ENCODE peak calls at places on chromosomes 3 and 15, in eight cellular contexts. One of them, this sample, is unnamed.

GRCh38 chr15:94416829-94417228 is 185.5 kb downstream of the MCTP2 start:
- DNase-seq in HepG2: no peak
- DNase-seq in LHCN-M2: no peak
- DNase-seq in A172: no peak
- DNase-seq in cardiac fibroblast: no peak
- DNase-seq in skeletal muscle cell: no peak
- DNase-seq in central memory CD4-positive, alpha-beta T cell: no peak
- DNase-seq in T-helper 1 cell: no peak
- DNase-seq in this sample: no peak

GRCh38 chr15:66132251-66132816 is 121.2 kb downstream of the MEGF11 start:
- DNase-seq in HepG2: peak
- DNase-seq in LHCN-M2: no peak
- DNase-seq in A172: no peak
- DNase-seq in cardiac fibroblast: no peak
- DNase-seq in skeletal muscle cell: no peak
- DNase-seq in central memory CD4-positive, alpha-beta T cell: no peak
- DNase-seq in T-helper 1 cell: no peak
- DNase-seq in this sample: no peak

GRCh38 chr15:63860161-63860954 is 26.6 kb upstream of the HERC1 start:
- DNase-seq in HepG2: no peak
- DNase-seq in LHCN-M2: no peak
- DNase-seq in A172: no peak
- DNase-seq in cardiac fibroblast: no peak
- DNase-seq in skeletal muscle cell: no peak
- DNase-seq in central memory CD4-positive, alpha-beta T cell: peak
- DNase-seq in T-helper 1 cell: peak
- DNase-seq in this sample: no peak

GRCh38 chr3:98359993-98360675 is 6.5 kb downstream of the OR5K4 start:
- DNase-seq in HepG2: peak
- DNase-seq in LHCN-M2: no peak
- DNase-seq in A172: no peak
- DNase-seq in cardiac fibroblast: peak
- DNase-seq in skeletal muscle cell: no peak
- DNase-seq in central memory CD4-positive, alpha-beta T cell: no peak
- DNase-seq in T-helper 1 cell: no peak
- DNase-seq in this sample: no peak

GRCh38 chr15:80160570-80161156 is 7.9 kb downstream of the FAH start:
- DNase-seq in HepG2: peak
- DNase-seq in LHCN-M2: peak
- DNase-seq in A172: peak
- DNase-seq in cardiac fibroblast: peak
- DNase-seq in skeletal muscle cell: peak
- DNase-seq in central memory CD4-positive, alpha-beta T cell: no peak
- DNase-seq in T-helper 1 cell: no peak
- DNase-seq in this sample: peak

GRCh38 chr3:7547826-7548225 is 686.9 kb downstream of the GRM7 start:
- DNase-seq in HepG2: no peak
- DNase-seq in LHCN-M2: no peak
- DNase-seq in A172: no peak
- DNase-seq in cardiac fibroblast: no peak
- DNase-seq in skeletal muscle cell: no peak
- DNase-seq in central memory CD4-positive, alpha-beta T cell: no peak
- DNase-seq in T-helper 1 cell: no peak
- DNase-seq in this sample: no peak

GRCh38 chr3:138833908-138834358 is 795 bp downstream of the PIK3CB start:
- DNase-seq in HepG2: no peak
- DNase-seq in LHCN-M2: peak
- DNase-seq in A172: no peak
- DNase-seq in cardiac fibroblast: peak
- DNase-seq in skeletal muscle cell: no peak
- DNase-seq in central memory CD4-positive, alpha-beta T cell: no peak
- DNase-seq in T-helper 1 cell: no peak
- DNase-seq in this sample: no peak

GRCh38 chr15:95417761-95418160 is 912.7 kb upstream of the NR2F2 start:
- DNase-seq in HepG2: no peak
- DNase-seq in LHCN-M2: no peak
- DNase-seq in A172: no peak
- DNase-seq in cardiac fibroblast: peak
- DNase-seq in skeletal muscle cell: no peak
- DNase-seq in central memory CD4-positive, alpha-beta T cell: no peak
- DNase-seq in T-helper 1 cell: no peak
- DNase-seq in this sample: peak

GRCh38 chr3:167653750-167654149 is at the start of gene WDR49:
- DNase-seq in HepG2: no peak
- DNase-seq in LHCN-M2: no peak
- DNase-seq in A172: no peak
- DNase-seq in cardiac fibroblast: no peak
- DNase-seq in skeletal muscle cell: no peak
- DNase-seq in central memory CD4-positive, alpha-beta T cell: no peak
- DNase-seq in T-helper 1 cell: no peak
- DNase-seq in this sample: no peak

GRCh38 chr15:66700412-66700801 is 1.6 kb upstream of the SMAD6 start:
- DNase-seq in HepG2: no peak
- DNase-seq in LHCN-M2: no peak
- DNase-seq in A172: no peak
- DNase-seq in cardiac fibroblast: no peak
- DNase-seq in skeletal muscle cell: no peak
- DNase-seq in central memory CD4-positive, alpha-beta T cell: no peak
- DNase-seq in T-helper 1 cell: no peak
- DNase-seq in this sample: no peak

GRCh38 chr15:41507820-41508290 is 5.8 kb downstream of the LTK start:
- DNase-seq in HepG2: no peak
- DNase-seq in LHCN-M2: no peak
- DNase-seq in A172: peak
- DNase-seq in cardiac fibroblast: no peak
- DNase-seq in skeletal muscle cell: no peak
- DNase-seq in central memory CD4-positive, alpha-beta T cell: no peak
- DNase-seq in T-helper 1 cell: no peak
- DNase-seq in this sample: no peak

GRCh38 chr3:157832588-157832987 is 273.6 kb downstream of the SHOX2 start:
- DNase-seq in HepG2: no peak
- DNase-seq in LHCN-M2: peak
- DNase-seq in A172: peak
- DNase-seq in cardiac fibroblast: no peak
- DNase-seq in skeletal muscle cell: no peak
- DNase-seq in central memory CD4-positive, alpha-beta T cell: no peak
- DNase-seq in T-helper 1 cell: no peak
- DNase-seq in this sample: peak

GRCh38 chr3:74463515-74463914 is 150.9 kb downstream of the CNTN3 start:
- DNase-seq in HepG2: no peak
- DNase-seq in LHCN-M2: no peak
- DNase-seq in A172: no peak
- DNase-seq in cardiac fibroblast: no peak
- DNase-seq in skeletal muscle cell: no peak
- DNase-seq in central memory CD4-positive, alpha-beta T cell: no peak
- DNase-seq in T-helper 1 cell: no peak
- DNase-seq in this sample: no peak

GRCh38 chr3:184336484-184337230 is 743 bp upstream of the FAM131A start:
- DNase-seq in HepG2: peak
- DNase-seq in LHCN-M2: peak
- DNase-seq in A172: no peak
- DNase-seq in cardiac fibroblast: peak
- DNase-seq in skeletal muscle cell: no peak
- DNase-seq in central memory CD4-positive, alpha-beta T cell: no peak
- DNase-seq in T-helper 1 cell: no peak
- DNase-seq in this sample: no peak

GRCh38 chr3:178267158-178267838 is 268.9 kb upstream of the KCNMB2 start:
- DNase-seq in HepG2: no peak
- DNase-seq in LHCN-M2: no peak
- DNase-seq in A172: no peak
- DNase-seq in cardiac fibroblast: no peak
- DNase-seq in skeletal muscle cell: no peak
- DNase-seq in central memory CD4-positive, alpha-beta T cell: no peak
- DNase-seq in T-helper 1 cell: no peak
- DNase-seq in this sample: no peak

GRCh38 chr15:41017051-41017735 is 63.9 kb downstream of the CHAC1 start:
- DNase-seq in HepG2: no peak
- DNase-seq in LHCN-M2: no peak
- DNase-seq in A172: no peak
- DNase-seq in cardiac fibroblast: peak
- DNase-seq in skeletal muscle cell: no peak
- DNase-seq in central memory CD4-positive, alpha-beta T cell: no peak
- DNase-seq in T-helper 1 cell: no peak
- DNase-seq in this sample: no peak

GRCh38 chr3:177553586-177553985 is 356.3 kb upstream of the TBL1XR1 start:
- DNase-seq in HepG2: no peak
- DNase-seq in LHCN-M2: no peak
- DNase-seq in A172: no peak
- DNase-seq in cardiac fibroblast: no peak
- DNase-seq in skeletal muscle cell: no peak
- DNase-seq in central memory CD4-positive, alpha-beta T cell: no peak
- DNase-seq in T-helper 1 cell: no peak
- DNase-seq in this sample: no peak

GRCh38 chr3:120177151-120177550 is 82.9 kb upstream of the GSK3B start:
- DNase-seq in HepG2: peak
- DNase-seq in LHCN-M2: peak
- DNase-seq in A172: peak
- DNase-seq in cardiac fibroblast: peak
- DNase-seq in skeletal muscle cell: peak
- DNase-seq in central memory CD4-positive, alpha-beta T cell: no peak
- DNase-seq in T-helper 1 cell: no peak
- DNase-seq in this sample: no peak

GRCh38 chr3:196966526-196967401 is 1.9 kb downstream of the PIGZ start:
- DNase-seq in HepG2: no peak
- DNase-seq in LHCN-M2: no peak
- DNase-seq in A172: no peak
- DNase-seq in cardiac fibroblast: no peak
- DNase-seq in skeletal muscle cell: no peak
- DNase-seq in central memory CD4-positive, alpha-beta T cell: no peak
- DNase-seq in T-helper 1 cell: no peak
- DNase-seq in this sample: no peak

GRCh38 chr15:97978408-97979130 is 18.1 kb downstream of the ARRDC4 start:
- DNase-seq in HepG2: peak
- DNase-seq in LHCN-M2: peak
- DNase-seq in A172: no peak
- DNase-seq in cardiac fibroblast: peak
- DNase-seq in skeletal muscle cell: no peak
- DNase-seq in central memory CD4-positive, alpha-beta T cell: no peak
- DNase-seq in T-helper 1 cell: no peak
- DNase-seq in this sample: no peak

GRCh38 chr3:52890735-52891134 is 6.6 kb downstream of the STIMATE start:
- DNase-seq in HepG2: no peak
- DNase-seq in LHCN-M2: no peak
- DNase-seq in A172: no peak
- DNase-seq in cardiac fibroblast: no peak
- DNase-seq in skeletal muscle cell: no peak
- DNase-seq in central memory CD4-positive, alpha-beta T cell: no peak
- DNase-seq in T-helper 1 cell: no peak
- DNase-seq in this sample: no peak

GRCh38 chr15:36344887-36345286 is 234.5 kb upstream of the CDIN1 start:
- DNase-seq in HepG2: no peak
- DNase-seq in LHCN-M2: no peak
- DNase-seq in A172: no peak
- DNase-seq in cardiac fibroblast: no peak
- DNase-seq in skeletal muscle cell: no peak
- DNase-seq in central memory CD4-positive, alpha-beta T cell: no peak
- DNase-seq in T-helper 1 cell: no peak
- DNase-seq in this sample: no peak

GRCh38 chr3:171356251-171356650 is 104.0 kb downstream of the TNIK start:
- DNase-seq in HepG2: no peak
- DNase-seq in LHCN-M2: no peak
- DNase-seq in A172: no peak
- DNase-seq in cardiac fibroblast: no peak
- DNase-seq in skeletal muscle cell: no peak
- DNase-seq in central memory CD4-positive, alpha-beta T cell: no peak
- DNase-seq in T-helper 1 cell: no peak
- DNase-seq in this sample: no peak

GRCh38 chr3:54121404-54122045 is 827 bp upstream of the CACNA2D3 start:
- DNase-seq in HepG2: no peak
- DNase-seq in LHCN-M2: no peak
- DNase-seq in A172: no peak
- DNase-seq in cardiac fibroblast: peak
- DNase-seq in skeletal muscle cell: no peak
- DNase-seq in central memory CD4-positive, alpha-beta T cell: no peak
- DNase-seq in T-helper 1 cell: no peak
- DNase-seq in this sample: no peak

GRCh38 chr3:88031543-88032148 is 27.2 kb downstream of the CGGBP1 start:
- DNase-seq in HepG2: no peak
- DNase-seq in LHCN-M2: peak
- DNase-seq in A172: peak
- DNase-seq in cardiac fibroblast: peak
- DNase-seq in skeletal muscle cell: peak
- DNase-seq in central memory CD4-positive, alpha-beta T cell: peak
- DNase-seq in T-helper 1 cell: no peak
- DNase-seq in this sample: no peak

GRCh38 chr15:77014137-77015081 is 19.5 kb downstream of the PSTPIP1 start:
- DNase-seq in HepG2: no peak
- DNase-seq in LHCN-M2: no peak
- DNase-seq in A172: no peak
- DNase-seq in cardiac fibroblast: no peak
- DNase-seq in skeletal muscle cell: no peak
- DNase-seq in central memory CD4-positive, alpha-beta T cell: no peak
- DNase-seq in T-helper 1 cell: no peak
- DNase-seq in this sample: no peak

GRCh38 chr3:99817047-99817436 is 620 bp upstream of the CMSS1 start:
- DNase-seq in HepG2: no peak
- DNase-seq in LHCN-M2: no peak
- DNase-seq in A172: no peak
- DNase-seq in cardiac fibroblast: no peak
- DNase-seq in skeletal muscle cell: no peak
- DNase-seq in central memory CD4-positive, alpha-beta T cell: no peak
- DNase-seq in T-helper 1 cell: no peak
- DNase-seq in this sample: no peak

This sample was measured in AG09309.